ENCODE peak calls at places on chromosomes 5 and 9, in five cellular contexts. V, T, W, R and F are unnamed samples.

GRCh38 chr5:110032386-110032785 is 342.7 kb downstream of the MAN2A1 start:
- DNase-seq in T (no peak), V (no peak), W (no peak), R (no peak), F (no peak)

GRCh38 chr5:142758062-142758802 is 11.9 kb upstream of the ARHGAP26 start:
- DNase-seq in T (no peak), W (no peak), R (no peak), V (no peak), F (no peak)

GRCh38 chr5:42953061-42953460 is 87.1 kb downstream of the ANXA2R start:
- DNase-seq in T (no peak), W (no peak), R (no peak), V (no peak), F (no peak)

GRCh38 chr5:151126199-151126645 is 31.4 kb downstream of the ANXA6 start:
- DNase-seq in R (peak), T (peak), W (no peak), V (peak), F (no peak)

GRCh38 chr9:91758491-91758981 is 191.5 kb downstream of the ROR2 start:
- DNase-seq in W (no peak), V (peak), T (peak), R (peak), F (no peak)

GRCh38 chr9:893843-894420 is 52.4 kb downstream of the DMRT1 start:
- DNase-seq in W (no peak), T (peak), R (peak), V (peak), F (no peak)

GRCh38 chr9:77014597-77015263 is 4.7 kb upstream of the FOXB2 start:
- DNase-seq in W (no peak), V (peak), T (peak), R (no peak), F (no peak)

GRCh38 chr5:132854301-132854700 is 12.0 kb downstream of the GDF9 start:
- DNase-seq in R (peak), T (no peak), W (no peak), V (peak), F (no peak)

DNA sequence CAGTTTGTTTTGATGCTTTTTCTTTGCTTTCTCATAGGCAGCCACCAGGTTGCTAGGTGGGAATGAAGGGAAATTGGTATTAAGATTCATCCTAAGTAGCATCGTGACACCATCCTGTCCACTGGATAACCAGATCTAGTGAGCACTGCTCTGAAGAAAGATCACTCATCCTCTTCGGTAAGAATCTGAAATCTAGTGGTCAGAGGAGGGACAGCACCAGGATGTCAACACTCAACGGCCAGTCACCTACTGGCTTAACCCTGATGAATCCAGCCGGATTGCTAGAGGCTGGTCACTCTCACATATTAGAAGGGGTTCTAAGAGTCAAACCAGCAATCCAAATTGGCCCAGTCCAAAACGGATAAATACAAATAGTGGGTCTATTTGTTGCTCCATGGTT is 50.8 kb downstream of the DCP2 start:
- DNase-seq in T (no peak), V (peak), R (no peak), W (no peak), F (no peak)
- TF ChIP-seq CTCF in T (no peak), V (no peak), R (no peak), W (no peak), F (no peak)

DNA sequence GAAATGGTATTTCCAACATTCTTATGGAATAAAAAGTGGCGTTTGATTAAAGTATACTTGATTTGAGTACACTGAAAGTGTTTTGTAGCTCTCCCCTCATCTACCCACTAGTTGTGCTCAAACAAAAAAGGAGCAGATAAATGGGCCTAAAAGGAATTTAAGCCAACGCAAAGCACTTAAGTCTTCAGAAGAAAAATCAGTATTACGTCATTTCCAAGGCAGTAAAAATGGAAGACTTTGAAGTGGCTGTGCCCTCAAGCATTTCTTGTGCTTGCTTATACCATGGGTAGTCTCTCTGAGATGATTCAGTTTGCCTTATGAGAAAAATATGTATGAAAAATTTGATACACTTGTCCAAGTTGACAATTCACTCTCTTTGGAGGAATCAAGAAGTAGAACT is 279.9 kb upstream of the CD180 start:
- DNase-seq in W (no peak), R (no peak), T (no peak), V (no peak), F (no peak)
- TF ChIP-seq CTCF in W (no peak), R (no peak), T (no peak), V (no peak), F (no peak)

GRCh38 chr5:38871211-38871610 is 25.4 kb downstream of the OSMR start:
- DNase-seq in W (no peak), T (no peak), R (no peak), V (no peak), F (no peak)
- TF ChIP-seq CTCF in W (no peak), T (no peak), R (no peak), V (no peak), F (no peak)

GRCh38 chr5:115170924-115171510 is 1.3 kb upstream of the TRIM36 start:
- DNase-seq in W (no peak), R (no peak), T (no peak), V (peak), F (no peak)

GRCh38 chr5:115170128-115170923 is 618 bp upstream of the TRIM36 start:
- DNase-seq in R (peak), V (peak), T (peak), W (peak), F (no peak)

GRCh38 chr5:115168829-115169391 is 798 bp downstream of the TRIM36 start:
- DNase-seq in W (no peak), T (peak), V (peak), R (peak), F (no peak)

GRCh38 chr5:115166744-115167393 is 2.8 kb downstream of the TRIM36 start:
- DNase-seq in T (no peak), R (no peak), V (no peak), W (no peak), F (no peak)

GRCh38 chr5:115169392-115170127 is at the start of gene TRIM36:
- DNase-seq in W (peak), R (peak), T (peak), V (peak), F (peak)
- TF ChIP-seq CTCF in W (peak), R (no peak), T (peak), V (peak), F (peak)

DNA sequence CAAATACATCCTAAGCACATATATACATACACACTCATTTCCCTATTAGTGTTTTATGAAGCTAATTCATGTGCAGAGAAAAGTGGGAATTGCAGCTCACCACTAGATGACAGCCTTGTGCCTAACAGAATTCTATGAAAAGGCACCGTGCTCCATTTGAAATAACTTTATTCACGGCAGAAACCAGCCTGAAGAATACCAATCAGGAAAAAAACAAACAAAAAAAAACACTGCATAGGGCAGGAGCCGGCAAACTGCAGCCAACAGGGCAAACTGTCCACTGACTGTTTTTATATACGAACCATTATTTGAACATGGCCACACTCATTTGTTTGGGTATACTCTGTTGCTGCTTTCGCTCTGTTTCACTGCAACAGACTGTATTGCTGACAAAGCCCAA is 33.6 kb downstream of the ERMP1 start:
- DNase-seq in V (peak), W (no peak), R (peak), T (peak), F (no peak)
- TF ChIP-seq CTCF in V (peak), W (peak), R (peak), T (peak), F (peak)

GRCh38 chr5:78295035-78295961 is 800 bp upstream of the AP3B1 start:
- DNase-seq in V (peak), T (peak), W (peak), R (peak), F (peak)
- TF ChIP-seq CTCF in V (peak), T (peak), W (peak), R (peak), F (peak)

DNA sequence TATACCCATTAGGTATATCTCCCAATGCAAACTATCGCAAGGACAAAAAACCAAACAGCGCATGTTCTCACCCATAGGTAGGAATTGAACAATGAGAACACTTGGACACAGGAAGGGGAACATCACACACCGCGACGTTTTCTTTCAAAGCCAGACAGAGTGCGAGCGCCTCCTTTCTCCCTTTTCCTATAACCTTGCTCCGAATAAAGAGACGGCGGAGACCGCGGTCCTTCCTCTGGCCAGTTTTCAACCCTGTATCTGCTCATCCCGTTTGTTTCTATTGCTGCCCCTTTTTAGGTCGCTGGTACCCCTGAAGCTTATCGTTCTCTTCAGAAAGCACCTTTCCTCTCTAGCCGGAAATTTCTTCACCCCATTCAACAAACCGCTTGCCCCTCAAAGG is 1.3 kb downstream of the LVRN start:
- DNase-seq in R (peak), W (no peak), T (peak), V (peak), F (no peak)
- TF ChIP-seq CTCF in R (peak), W (no peak), T (no peak), V (peak), F (no peak)

DNA sequence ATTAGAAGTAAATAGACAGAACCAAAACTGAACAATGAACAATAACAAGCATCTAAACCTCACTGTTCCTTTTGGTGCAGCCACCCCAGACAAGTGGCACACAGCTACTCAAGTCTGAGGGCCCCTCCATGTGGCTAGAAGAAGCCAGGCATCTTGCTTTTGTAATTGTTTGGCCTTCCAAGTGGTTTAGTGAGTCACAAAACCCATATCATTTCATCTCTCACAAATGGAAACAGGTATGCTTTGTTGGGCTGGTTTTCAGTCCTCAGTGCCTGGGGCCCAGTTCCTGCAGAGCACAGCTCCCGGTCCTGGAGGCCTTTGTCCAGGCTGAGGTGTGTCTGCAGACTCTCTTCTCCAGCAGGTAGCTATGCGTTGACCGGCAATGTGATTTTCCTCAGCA is 16.7 kb downstream of the PRLR start:
- DNase-seq in W (no peak), V (no peak), T (no peak), R (no peak), F (no peak)
- TF ChIP-seq CTCF in W (no peak), V (peak), T (no peak), R (no peak), F (no peak)

DNA sequence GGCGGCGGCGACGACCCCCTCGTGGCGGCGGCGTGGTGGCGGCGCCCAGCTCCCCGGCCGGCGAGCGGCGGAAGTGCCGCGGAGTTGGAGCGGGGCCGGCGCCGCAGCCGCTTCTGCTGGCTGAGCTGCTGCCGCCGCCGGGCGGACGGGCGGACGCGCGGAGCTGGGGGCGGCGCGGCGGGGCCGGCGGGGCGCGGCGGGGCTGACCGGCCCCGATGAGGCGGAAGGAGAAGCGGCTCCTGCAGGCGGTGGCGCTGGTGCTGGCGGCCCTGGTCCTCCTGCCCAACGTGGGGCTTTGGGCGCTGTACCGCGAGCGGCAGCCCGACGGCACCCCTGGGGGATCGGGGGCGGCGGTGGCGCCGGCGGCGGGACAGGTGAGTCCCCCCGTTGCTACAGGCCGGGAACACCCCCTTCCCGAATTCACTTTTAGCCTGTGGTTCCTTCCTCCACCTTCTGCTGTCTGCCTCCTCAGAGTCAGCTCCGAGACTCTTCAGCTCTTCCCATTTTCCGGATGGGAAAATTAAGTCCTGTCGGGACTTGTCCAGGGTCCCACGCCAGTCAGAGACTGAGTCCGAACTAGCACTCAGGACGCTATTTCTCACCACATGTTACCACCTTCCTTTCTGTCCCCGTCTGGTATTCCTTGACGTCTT is at the start of gene GALNT10:
- DNase-seq in R (peak), T (peak), V (peak), W (no peak), F (no peak)
- TF ChIP-seq CTCF in R (no peak), T (no peak), V (no peak), W (peak), F (no peak)

GRCh38 chr9:113580954-113581311 is 117.4 kb downstream of the RGS3 start:
- DNase-seq in V (no peak), R (peak), T (no peak), W (no peak), F (no peak)

GRCh38 chr9:113583511-113584470 is 120.3 kb downstream of the RGS3 start:
- DNase-seq in W (no peak), R (no peak), T (no peak), V (no peak), F (peak)

GRCh38 chr9:113580041-113580953 is 116.8 kb downstream of the RGS3 start:
- DNase-seq in T (no peak), R (no peak), W (no peak), V (no peak), F (no peak)

GRCh38 chr9:113582698-113583200 is 119.2 kb downstream of the RGS3 start:
- DNase-seq in R (no peak), V (no peak), T (no peak), W (no peak), F (no peak)

GRCh38 chr9:113581865-113582697 is 118.6 kb downstream of the RGS3 start:
- DNase-seq in W (no peak), R (peak), V (no peak), T (no peak), F (peak)
- TF ChIP-seq CTCF in W (no peak), R (no peak), V (no peak), T (no peak), F (peak)